ENCODE peak calls at places on chromosomes 6 and 20, in ten cellular contexts. One of them, this sample, is unnamed.

GRCh38 chr20:62699741-62700140 is 8.9 kb upstream of the NTSR1 start:
- DNase-seq in astrocyte of the spinal cord: no peak
- DNase-seq in EH: no peak
- DNase-seq in glutamatergic neuron: no peak
- DNase-seq in midbrain: no peak
- DNase-seq in dorsolateral prefrontal cortex: no peak
- DNase-seq in NCI-H1436: no peak
- DNase-seq in left ventricle myocardium superior: peak
- DNase-seq in nucleus accumbens: no peak
- DNase-seq in activated T-cell treated with anti-CD3 and anti-CD28 coated beads for 1 hour: no peak
- DNase-seq in this sample: no peak

GRCh38 chr20:31566658-31567379 is 38.3 kb upstream of the ID1 start:
- DNase-seq in astrocyte of the spinal cord: no peak
- DNase-seq in EH: no peak
- DNase-seq in glutamatergic neuron: no peak
- DNase-seq in midbrain: no peak
- DNase-seq in dorsolateral prefrontal cortex: no peak
- DNase-seq in NCI-H1436: peak
- DNase-seq in left ventricle myocardium superior: no peak
- DNase-seq in nucleus accumbens: no peak
- DNase-seq in activated T-cell treated with anti-CD3 and anti-CD28 coated beads for 1 hour: no peak
- DNase-seq in this sample: no peak

GRCh38 chr20:32312718-32313424 is 35.4 kb downstream of the KIF3B start:
- DNase-seq in astrocyte of the spinal cord: no peak
- DNase-seq in EH: no peak
- DNase-seq in glutamatergic neuron: no peak
- DNase-seq in midbrain: no peak
- DNase-seq in dorsolateral prefrontal cortex: no peak
- DNase-seq in NCI-H1436: no peak
- DNase-seq in left ventricle myocardium superior: no peak
- DNase-seq in nucleus accumbens: no peak
- DNase-seq in activated T-cell treated with anti-CD3 and anti-CD28 coated beads for 1 hour: no peak
- DNase-seq in this sample: no peak

GRCh38 chr20:35572838-35573237 is 31.0 kb downstream of the ERGIC3 start:
- DNase-seq in astrocyte of the spinal cord: no peak
- DNase-seq in EH: no peak
- DNase-seq in glutamatergic neuron: no peak
- DNase-seq in midbrain: no peak
- DNase-seq in dorsolateral prefrontal cortex: no peak
- DNase-seq in NCI-H1436: no peak
- DNase-seq in left ventricle myocardium superior: no peak
- DNase-seq in nucleus accumbens: no peak
- DNase-seq in activated T-cell treated with anti-CD3 and anti-CD28 coated beads for 1 hour: no peak
- DNase-seq in this sample: no peak

GRCh38 chr6:37137201-37137880 is 32.6 kb upstream of the PIM1 start:
- DNase-seq in astrocyte of the spinal cord: peak
- DNase-seq in EH: peak
- DNase-seq in glutamatergic neuron: peak
- DNase-seq in midbrain: no peak
- DNase-seq in dorsolateral prefrontal cortex: no peak
- DNase-seq in NCI-H1436: no peak
- DNase-seq in left ventricle myocardium superior: peak
- DNase-seq in nucleus accumbens: no peak
- DNase-seq in activated T-cell treated with anti-CD3 and anti-CD28 coated beads for 1 hour: no peak
- DNase-seq in this sample: no peak

GRCh38 chr6:74657033-74657432 is 548.8 kb downstream of the COL12A1 start:
- DNase-seq in astrocyte of the spinal cord: peak
- DNase-seq in EH: peak
- DNase-seq in glutamatergic neuron: no peak
- DNase-seq in midbrain: no peak
- DNase-seq in dorsolateral prefrontal cortex: no peak
- DNase-seq in NCI-H1436: no peak
- DNase-seq in left ventricle myocardium superior: no peak
- DNase-seq in nucleus accumbens: no peak
- DNase-seq in activated T-cell treated with anti-CD3 and anti-CD28 coated beads for 1 hour: no peak
- DNase-seq in this sample: no peak

GRCh38 chr6:15220062-15220461 is 25.8 kb upstream of the JARID2 start:
- DNase-seq in astrocyte of the spinal cord: no peak
- DNase-seq in EH: no peak
- DNase-seq in glutamatergic neuron: no peak
- DNase-seq in midbrain: no peak
- DNase-seq in dorsolateral prefrontal cortex: no peak
- DNase-seq in NCI-H1436: no peak
- DNase-seq in left ventricle myocardium superior: no peak
- DNase-seq in nucleus accumbens: no peak
- DNase-seq in activated T-cell treated with anti-CD3 and anti-CD28 coated beads for 1 hour: no peak
- DNase-seq in this sample: no peak

GRCh38 chr6:142929751-142930358 is 15.1 kb downstream of the HIVEP2 start:
- DNase-seq in astrocyte of the spinal cord: peak
- DNase-seq in EH: peak
- DNase-seq in glutamatergic neuron: no peak
- DNase-seq in midbrain: no peak
- DNase-seq in dorsolateral prefrontal cortex: no peak
- DNase-seq in NCI-H1436: no peak
- DNase-seq in left ventricle myocardium superior: no peak
- DNase-seq in nucleus accumbens: no peak
- DNase-seq in activated T-cell treated with anti-CD3 and anti-CD28 coated beads for 1 hour: no peak
- DNase-seq in this sample: no peak

GRCh38 chr6:133646021-133646682 is 242.8 kb upstream of the TCF21 start:
- DNase-seq in astrocyte of the spinal cord: peak
- DNase-seq in EH: peak
- DNase-seq in glutamatergic neuron: no peak
- DNase-seq in midbrain: no peak
- DNase-seq in dorsolateral prefrontal cortex: no peak
- DNase-seq in NCI-H1436: no peak
- DNase-seq in left ventricle myocardium superior: no peak
- DNase-seq in nucleus accumbens: no peak
- DNase-seq in activated T-cell treated with anti-CD3 and anti-CD28 coated beads for 1 hour: no peak
- DNase-seq in this sample: no peak

GRCh38 chr6:154887051-154887450 is 108.1 kb upstream of the TIAM2 start:
- DNase-seq in astrocyte of the spinal cord: no peak
- DNase-seq in EH: peak
- DNase-seq in glutamatergic neuron: no peak
- DNase-seq in midbrain: no peak
- DNase-seq in dorsolateral prefrontal cortex: no peak
- DNase-seq in NCI-H1436: no peak
- DNase-seq in left ventricle myocardium superior: no peak
- DNase-seq in nucleus accumbens: no peak
- DNase-seq in activated T-cell treated with anti-CD3 and anti-CD28 coated beads for 1 hour: no peak
- DNase-seq in this sample: no peak

GRCh38 chr6:126145386-126145785 is 159.0 kb downstream of the TRMT11 start:
- DNase-seq in astrocyte of the spinal cord: no peak
- DNase-seq in EH: no peak
- DNase-seq in glutamatergic neuron: no peak
- DNase-seq in midbrain: no peak
- DNase-seq in dorsolateral prefrontal cortex: no peak
- DNase-seq in NCI-H1436: no peak
- DNase-seq in left ventricle myocardium superior: no peak
- DNase-seq in nucleus accumbens: no peak
- DNase-seq in activated T-cell treated with anti-CD3 and anti-CD28 coated beads for 1 hour: no peak
- DNase-seq in this sample: no peak

GRCh38 chr6:101066481-101066880 is 185.4 kb upstream of the ASCC3 start:
- DNase-seq in astrocyte of the spinal cord: no peak
- DNase-seq in EH: no peak
- DNase-seq in glutamatergic neuron: no peak
- DNase-seq in midbrain: no peak
- DNase-seq in dorsolateral prefrontal cortex: no peak
- DNase-seq in NCI-H1436: no peak
- DNase-seq in left ventricle myocardium superior: no peak
- DNase-seq in nucleus accumbens: no peak
- DNase-seq in activated T-cell treated with anti-CD3 and anti-CD28 coated beads for 1 hour: no peak
- DNase-seq in this sample: no peak

GRCh38 chr20:11379257-11380011 is 538.3 kb upstream of the BTBD3 start:
- DNase-seq in astrocyte of the spinal cord: no peak
- DNase-seq in EH: peak
- DNase-seq in glutamatergic neuron: peak
- DNase-seq in midbrain: no peak
- DNase-seq in dorsolateral prefrontal cortex: no peak
- DNase-seq in NCI-H1436: no peak
- DNase-seq in left ventricle myocardium superior: no peak
- DNase-seq in nucleus accumbens: no peak
- DNase-seq in activated T-cell treated with anti-CD3 and anti-CD28 coated beads for 1 hour: no peak
- DNase-seq in this sample: no peak

GRCh38 chr20:63092660-63093215 is 86.0 kb upstream of the BHLHE23 start:
- DNase-seq in astrocyte of the spinal cord: no peak
- DNase-seq in EH: no peak
- DNase-seq in glutamatergic neuron: peak
- DNase-seq in midbrain: no peak
- DNase-seq in dorsolateral prefrontal cortex: peak
- DNase-seq in NCI-H1436: no peak
- DNase-seq in left ventricle myocardium superior: no peak
- DNase-seq in nucleus accumbens: no peak
- DNase-seq in activated T-cell treated with anti-CD3 and anti-CD28 coated beads for 1 hour: no peak
- DNase-seq in this sample: no peak

GRCh38 chr6:55918639-55919038 is 43.2 kb upstream of the BMP5 start:
- DNase-seq in astrocyte of the spinal cord: peak
- DNase-seq in EH: peak
- DNase-seq in glutamatergic neuron: no peak
- DNase-seq in midbrain: no peak
- DNase-seq in dorsolateral prefrontal cortex: no peak
- DNase-seq in NCI-H1436: no peak
- DNase-seq in left ventricle myocardium superior: no peak
- DNase-seq in nucleus accumbens: no peak
- DNase-seq in activated T-cell treated with anti-CD3 and anti-CD28 coated beads for 1 hour: no peak
- DNase-seq in this sample: no peak

GRCh38 chr20:47663354-47664067 is 121.8 kb downstream of the SULF2 start:
- DNase-seq in astrocyte of the spinal cord: peak
- DNase-seq in EH: peak
- DNase-seq in glutamatergic neuron: peak
- DNase-seq in midbrain: peak
- DNase-seq in dorsolateral prefrontal cortex: peak
- DNase-seq in NCI-H1436: peak
- DNase-seq in left ventricle myocardium superior: peak
- DNase-seq in nucleus accumbens: peak
- DNase-seq in activated T-cell treated with anti-CD3 and anti-CD28 coated beads for 1 hour: peak
- DNase-seq in this sample: peak

GRCh38 chr6:45045253-45045601 is 282.9 kb upstream of the RUNX2 start:
- DNase-seq in astrocyte of the spinal cord: no peak
- DNase-seq in EH: no peak
- DNase-seq in glutamatergic neuron: no peak
- DNase-seq in midbrain: no peak
- DNase-seq in dorsolateral prefrontal cortex: no peak
- DNase-seq in NCI-H1436: no peak
- DNase-seq in left ventricle myocardium superior: no peak
- DNase-seq in nucleus accumbens: no peak
- DNase-seq in activated T-cell treated with anti-CD3 and anti-CD28 coated beads for 1 hour: no peak
- DNase-seq in this sample: no peak

GRCh38 chr6:146962332-146962731 is 241.9 kb upstream of the STXBP5 start:
- DNase-seq in astrocyte of the spinal cord: no peak
- DNase-seq in EH: no peak
- DNase-seq in glutamatergic neuron: no peak
- DNase-seq in midbrain: no peak
- DNase-seq in dorsolateral prefrontal cortex: no peak
- DNase-seq in NCI-H1436: no peak
- DNase-seq in left ventricle myocardium superior: no peak
- DNase-seq in nucleus accumbens: no peak
- DNase-seq in activated T-cell treated with anti-CD3 and anti-CD28 coated beads for 1 hour: no peak
- DNase-seq in this sample: no peak

GRCh38 chr20:63534831-63535651 is 2.1 kb downstream of the PTK6 start:
- DNase-seq in astrocyte of the spinal cord: no peak
- DNase-seq in EH: no peak
- DNase-seq in glutamatergic neuron: peak
- DNase-seq in midbrain: no peak
- DNase-seq in dorsolateral prefrontal cortex: no peak
- DNase-seq in NCI-H1436: no peak
- DNase-seq in left ventricle myocardium superior: no peak
- DNase-seq in nucleus accumbens: no peak
- DNase-seq in activated T-cell treated with anti-CD3 and anti-CD28 coated beads for 1 hour: no peak
- DNase-seq in this sample: no peak

GRCh38 chr6:160253242-160253641 is 5.4 kb downstream of the SLC22A2 start:
- DNase-seq in astrocyte of the spinal cord: no peak
- DNase-seq in EH: no peak
- DNase-seq in glutamatergic neuron: no peak
- DNase-seq in midbrain: no peak
- DNase-seq in dorsolateral prefrontal cortex: no peak
- DNase-seq in NCI-H1436: no peak
- DNase-seq in left ventricle myocardium superior: no peak
- DNase-seq in nucleus accumbens: no peak
- DNase-seq in activated T-cell treated with anti-CD3 and anti-CD28 coated beads for 1 hour: no peak
- DNase-seq in this sample: no peak

GRCh38 chr6:157325069-157325805 is 1.9 kb upstream of the TMEM242 start:
- DNase-seq in astrocyte of the spinal cord: peak
- DNase-seq in EH: peak
- DNase-seq in glutamatergic neuron: no peak
- DNase-seq in midbrain: no peak
- DNase-seq in dorsolateral prefrontal cortex: no peak
- DNase-seq in NCI-H1436: peak
- DNase-seq in left ventricle myocardium superior: no peak
- DNase-seq in nucleus accumbens: no peak
- DNase-seq in activated T-cell treated with anti-CD3 and anti-CD28 coated beads for 1 hour: no peak
- DNase-seq in this sample: no peak

GRCh38 chr6:163568275-163568674 is 153.8 kb downstream of the QKI start:
- DNase-seq in astrocyte of the spinal cord: no peak
- DNase-seq in EH: no peak
- DNase-seq in glutamatergic neuron: no peak
- DNase-seq in midbrain: no peak
- DNase-seq in dorsolateral prefrontal cortex: no peak
- DNase-seq in NCI-H1436: no peak
- DNase-seq in left ventricle myocardium superior: no peak
- DNase-seq in nucleus accumbens: no peak
- DNase-seq in activated T-cell treated with anti-CD3 and anti-CD28 coated beads for 1 hour: no peak
- DNase-seq in this sample: no peak

GRCh38 chr6:88380083-88380482 is 213.9 kb upstream of the CNR1 start:
- DNase-seq in astrocyte of the spinal cord: peak
- DNase-seq in EH: peak
- DNase-seq in glutamatergic neuron: no peak
- DNase-seq in midbrain: peak
- DNase-seq in dorsolateral prefrontal cortex: peak
- DNase-seq in NCI-H1436: no peak
- DNase-seq in left ventricle myocardium superior: peak
- DNase-seq in nucleus accumbens: peak
- DNase-seq in activated T-cell treated with anti-CD3 and anti-CD28 coated beads for 1 hour: no peak
- DNase-seq in this sample: no peak

GRCh38 chr6:2412731-2413130 is 167.3 kb upstream of the GMDS start:
- DNase-seq in astrocyte of the spinal cord: peak
- DNase-seq in EH: peak
- DNase-seq in glutamatergic neuron: no peak
- DNase-seq in midbrain: no peak
- DNase-seq in dorsolateral prefrontal cortex: no peak
- DNase-seq in NCI-H1436: no peak
- DNase-seq in left ventricle myocardium superior: no peak
- DNase-seq in nucleus accumbens: no peak
- DNase-seq in activated T-cell treated with anti-CD3 and anti-CD28 coated beads for 1 hour: no peak
- DNase-seq in this sample: no peak

GRCh38 chr6:8170245-8170644 is 67.9 kb upstream of the EEF1E1 start:
- DNase-seq in astrocyte of the spinal cord: no peak
- DNase-seq in EH: no peak
- DNase-seq in glutamatergic neuron: no peak
- DNase-seq in midbrain: no peak
- DNase-seq in dorsolateral prefrontal cortex: no peak
- DNase-seq in NCI-H1436: no peak
- DNase-seq in left ventricle myocardium superior: no peak
- DNase-seq in nucleus accumbens: no peak
- DNase-seq in activated T-cell treated with anti-CD3 and anti-CD28 coated beads for 1 hour: no peak
- DNase-seq in this sample: no peak

GRCh38 chr6:144311361-144311760 is 26.2 kb downstream of the UTRN start:
- DNase-seq in astrocyte of the spinal cord: no peak
- DNase-seq in EH: no peak
- DNase-seq in glutamatergic neuron: no peak
- DNase-seq in midbrain: no peak
- DNase-seq in dorsolateral prefrontal cortex: no peak
- DNase-seq in NCI-H1436: no peak
- DNase-seq in left ventricle myocardium superior: no peak
- DNase-seq in nucleus accumbens: no peak
- DNase-seq in activated T-cell treated with anti-CD3 and anti-CD28 coated beads for 1 hour: no peak
- DNase-seq in this sample: no peak

GRCh38 chr6:139473239-139473701 is 98.8 kb upstream of the CITED2 start:
- DNase-seq in astrocyte of the spinal cord: peak
- DNase-seq in EH: peak
- DNase-seq in glutamatergic neuron: peak
- DNase-seq in midbrain: no peak
- DNase-seq in dorsolateral prefrontal cortex: no peak
- DNase-seq in NCI-H1436: no peak
- DNase-seq in left ventricle myocardium superior: no peak
- DNase-seq in nucleus accumbens: no peak
- DNase-seq in activated T-cell treated with anti-CD3 and anti-CD28 coated beads for 1 hour: no peak
- DNase-seq in this sample: no peak

GRCh38 chr6:143586557-143586956 is 75.0 kb upstream of the FUCA2 start:
- DNase-seq in astrocyte of the spinal cord: no peak
- DNase-seq in EH: no peak
- DNase-seq in glutamatergic neuron: no peak
- DNase-seq in midbrain: no peak
- DNase-seq in dorsolateral prefrontal cortex: no peak
- DNase-seq in NCI-H1436: no peak
- DNase-seq in left ventricle myocardium superior: no peak
- DNase-seq in nucleus accumbens: no peak
- DNase-seq in activated T-cell treated with anti-CD3 and anti-CD28 coated beads for 1 hour: no peak
- DNase-seq in this sample: no peak

This sample was measured in T-helper 9 cell.